ENCODE peak calls at places on chromosomes 6 and 20, in six cellular contexts. Z is NCI-H2171, C is stromal cell of bone marrow, S is C1 segment of cervical spinal cord, G is EL, E is HEK293T. F is an unnamed sample.
A peak's percentile ranks its signal among the peaks of the same experiment; 100 is the strongest.

GRCh38 chr20:1431158-1431557 is 35.5 kb downstream of the NSFL1C start:
- DNase-seq in Z (no peak), S (no peak), E (no peak), C (no peak), G (no peak), F (no peak)

GRCh38 chr6:42702200-42702599 is 20.2 kb downstream of the PRPH2 start:
- DNase-seq in G (peak; percentile 85), E (no peak), Z (no peak), C (no peak), S (no peak), F (no peak)

GRCh38 chr6:53343092-53343491 is 5.7 kb downstream of the ELOVL5 start:
- DNase-seq in G (no peak), Z (no peak), S (no peak), C (no peak), E (no peak), F (no peak)

GRCh38 chr6:106502534-106502933 is 126.8 kb downstream of the RTN4IP1 start:
- DNase-seq in C (no peak), S (no peak), E (no peak), G (no peak), Z (no peak), F (no peak)

GRCh38 chr6:90429713-90430112 is 133.1 kb upstream of the BACH2 start:
- DNase-seq in Z (no peak), C (no peak), G (no peak), E (no peak), S (no peak), F (no peak)

GRCh38 chr6:145808239-145808638 is 6.4 kb downstream of the FBXO30 start:
- DNase-seq in E (no peak), G (no peak), C (no peak), Z (no peak), S (no peak), F (no peak)

GRCh38 chr20:2820084-2820895 is 4.1 kb downstream of the TMEM239 start:
- DNase-seq in E (peak; percentile 47), G (peak; percentile 53), C (no peak), Z (no peak), S (no peak), F (no peak)

GRCh38 chr6:79307321-79308036 is 73.0 kb upstream of the HMGN3 start:
- DNase-seq in G (no peak), E (no peak), S (no peak), C (no peak), Z (peak; percentile 51), F (no peak)

GRCh38 chr6:165889636-165890403 is 226.8 kb upstream of the PDE10A start:
- DNase-seq in E (peak; percentile 66), G (peak; percentile 34), C (peak; percentile 20), S (peak; percentile 22), Z (no peak), F (peak; percentile 42)

GRCh38 chr6:159691133-159691962 is 1.7 kb downstream of the SOD2 start:
- DNase-seq in C (peak; percentile 82), S (peak; percentile 10), Z (peak; percentile 16), G (peak; percentile 83), E (peak; percentile 45), F (peak; percentile 81)

GRCh38 chr20:35285806-35286076 is 1.2 kb upstream of the EIF6 start:
- DNase-seq in S (no peak), G (no peak), Z (no peak), C (no peak), E (no peak), F (no peak)

GRCh38 chr20:62219992-62220665 is at the start of gene HRH3:
- DNase-seq in C (no peak), S (peak; percentile 24), Z (peak; percentile 63), E (peak; percentile 88), G (no peak), F (no peak)

GRCh38 chr20:34316191-34316814 is 13.1 kb upstream of the AHCY start:
- DNase-seq in G (peak; percentile 88), S (no peak), E (no peak), Z (no peak), C (no peak), F (peak; percentile 13)

GRCh38 chr20:43736588-43737091 is 9.8 kb upstream of the GTSF1L start:
- DNase-seq in C (no peak), G (no peak), S (no peak), E (no peak), Z (no peak), F (no peak)

GRCh38 chr6:139927236-139927635 is 552.8 kb upstream of the CITED2 start:
- DNase-seq in S (no peak), G (peak; percentile 77), Z (no peak), E (no peak), C (peak; percentile 85), F (peak; percentile 84)

GRCh38 chr6:118768904-118769325 is 117.5 kb upstream of the CEP85L start:
- DNase-seq in Z (no peak), C (no peak), S (no peak), G (no peak), E (no peak), F (no peak)

GRCh38 chr6:10847684-10848083 is 9.3 kb upstream of the MAK start:
- DNase-seq in S (no peak), E (no peak), Z (no peak), G (peak; percentile 6), C (no peak), F (no peak)

GRCh38 chr20:17169575-17170136 is 57.2 kb upstream of the PCSK2 start:
- DNase-seq in Z (peak; percentile 49), G (no peak), C (no peak), E (no peak), S (no peak), F (no peak)

GRCh38 chr6:33846226-33846625 is 42.4 kb upstream of the MLN start:
- DNase-seq in S (no peak), E (no peak), Z (no peak), G (no peak), C (no peak), F (no peak)

GRCh38 chr6:135289816-135290215 is 108.7 kb downstream of the MYB start:
- DNase-seq in Z (peak; percentile 80), C (no peak), E (no peak), S (no peak), G (no peak), F (no peak)

GRCh38 chr6:5095236-5095635 is 10.1 kb downstream of the PPP1R3G start:
- DNase-seq in Z (no peak), G (peak; percentile 65), E (no peak), S (no peak), C (no peak), F (no peak)

GRCh38 chr6:145669627-145670034 is 65.7 kb downstream of the EPM2A start:
- DNase-seq in C (peak; percentile 64), E (no peak), Z (no peak), G (peak; percentile 86), S (no peak), F (peak; percentile 51)

GRCh38 chr6:43747734-43748133 is 22.3 kb upstream of the VEGFA start:
- DNase-seq in S (no peak), E (no peak), Z (no peak), G (no peak), C (no peak), F (no peak)

GRCh38 chr20:43507150-43508080 is at the start of gene L3MBTL1:
- DNase-seq in C (no peak), G (peak; percentile 56), S (no peak), Z (peak; percentile 20), E (peak; percentile 68), F (no peak)